ENCODE peak calls at places on chromosomes 1 and 21, in five cellular contexts. D is K562, Y is GM12878, M is HCT116, B is HepG2. R is an unnamed sample.

GRCh38 chr1:81377406-81377805 is 423.3 kb upstream of the ADGRL2 start:
- DNase-seq in D (no peak), Y (no peak), M (no peak), B (no peak), R (no peak)

GRCh38 chr21:31905444-31906400 is 32.9 kb downstream of the HUNK start:
- DNase-seq in D (no peak), Y (no peak), M (no peak), B (no peak), R (no peak)

GRCh38 chr1:92973203-92973907 is 12.1 kb upstream of the DIPK1A start:
- DNase-seq in D (peak; percentile 33), Y (no peak), M (no peak), B (no peak), R (no peak)

GRCh38 chr1:19770436-19771190 is 29.1 kb downstream of the TMCO4 start:
- DNase-seq in D (no peak), Y (no peak), M (no peak), B (no peak), R (no peak)

GRCh38 chr1:27292111-27292510 is 29.9 kb upstream of the TMEM222 start:
- DNase-seq in D (no peak), Y (no peak), M (peak; percentile 6), B (no peak), R (no peak)

GRCh38 chr1:162357681-162358266 is 18.9 kb downstream of the SPATA46 start:
- DNase-seq in D (peak; percentile 84), Y (no peak), M (peak; percentile 18), B (peak; percentile 30), R (no peak)

GRCh38 chr1:23421752-23422312 is 2.7 kb downstream of the TCEA3 start:
- DNase-seq in D (peak; percentile 41), Y (no peak), M (no peak), B (peak; percentile 51), R (no peak)

GRCh38 chr1:52296345-52296744 is 69.7 kb downstream of the CC2D1B start:
- DNase-seq in D (peak; percentile 66), Y (peak; percentile 7), M (peak; percentile 31), B (peak; percentile 66), R (no peak)

GRCh38 chr1:27536767-27537166 is 46.8 kb upstream of the WASF2 start:
- DNase-seq in D (no peak), Y (no peak), M (no peak), B (no peak), R (no peak)

GRCh38 chr1:30757196-30757949 is at the start of gene LAPTM5:
- DNase-seq in D (no peak), Y (no peak), M (no peak), B (no peak), R (no peak)

GRCh38 chr1:234279021-234279420 is 94.2 kb upstream of the COA6 start:
- DNase-seq in D (no peak), Y (no peak), M (no peak), B (no peak), R (no peak)

GRCh38 chr1:113389953-113390834 is at the start of gene MAGI3:
- DNase-seq in D (peak; percentile 98), Y (peak; percentile 68), M (peak; percentile 93), B (peak; percentile 96), R (peak; percentile 94)

GRCh38 chr1:187655163-187655562 is 826.4 kb downstream of the PLA2G4A start:
- DNase-seq in D (no peak), Y (no peak), M (no peak), B (no peak), R (no peak)

GRCh38 chr1:84800090-84801073 is 92.6 kb downstream of the LPAR3 start:
- DNase-seq in D (no peak), Y (no peak), M (no peak), B (no peak), R (no peak)

GRCh38 chr1:16617101-16617727 is 3.9 kb upstream of the NBPF1 start:
- DNase-seq in D (no peak), Y (no peak), M (no peak), B (no peak), R (no peak)

GRCh38 chr1:44030606-44031050 is 634 bp downstream of the SLC6A9 start:
- DNase-seq in D (peak; percentile 71), Y (no peak), M (no peak), B (peak; percentile 34), R (no peak)

GRCh38 chr1:154430903-154431302 is 25.8 kb downstream of the IL6R start:
- DNase-seq in D (peak; percentile 55), Y (no peak), M (no peak), B (no peak), R (no peak)

GRCh38 chr1:154434346-154435075 is 29.4 kb downstream of the IL6R start:
- DNase-seq in D (peak; percentile 30), Y (no peak), M (no peak), B (no peak), R (no peak)

GRCh38 chr1:154435801-154436200 is 30.7 kb downstream of the IL6R start:
- DNase-seq in D (no peak), Y (no peak), M (no peak), B (no peak), R (no peak)

GRCh38 chr1:154431586-154432373 is 26.6 kb downstream of the IL6R start:
- DNase-seq in D (peak; percentile 57), Y (no peak), M (no peak), B (no peak), R (no peak)

DNA sequence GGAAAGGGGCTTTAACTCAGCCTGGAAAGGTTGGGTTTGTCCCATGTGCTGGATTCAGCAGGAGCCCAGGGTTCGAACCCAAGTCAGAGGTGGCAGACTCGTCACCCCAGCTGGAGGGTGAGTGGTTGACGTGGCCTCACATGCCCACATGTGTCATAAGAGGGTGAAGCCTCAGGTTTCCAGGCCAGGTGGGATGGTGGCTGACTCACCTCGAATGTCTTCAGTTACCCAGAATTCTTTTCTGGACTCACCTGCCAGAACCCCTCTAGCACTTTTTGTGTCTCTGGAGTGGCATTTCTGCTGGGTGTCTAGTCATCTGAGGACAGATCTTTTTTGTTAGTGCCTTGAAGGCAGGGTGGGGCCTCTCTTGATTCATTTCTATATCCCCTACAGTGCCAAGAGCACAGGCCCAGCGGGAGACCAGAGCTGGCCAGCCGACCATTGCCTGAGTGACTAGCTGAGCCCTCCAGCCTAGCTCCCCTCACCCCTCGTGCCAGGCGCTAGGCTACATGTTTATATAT is 28.1 kb downstream of the IL6R start:
- DNase-seq in D (no peak), Y (no peak), M (peak; percentile 82), B (no peak), R (no peak)
- H3K27ac ChIP-seq in D (no peak overlapping the region), Y (no peak overlapping the region), M (peak overlapping the region; percentile 69), B (no peak overlapping the region), R (no peak overlapping the region)

GRCh38 chr1:5745776-5746610 is 246.2 kb downstream of the NPHP4 start:
- DNase-seq in D (peak; percentile 81), Y (no peak), M (peak; percentile 54), B (peak; percentile 52), R (peak; percentile 92)
- TF ChIP-seq SP1 in D (no peak), Y (no peak), M (no peak), B (no peak), R (no peak)

DNA sequence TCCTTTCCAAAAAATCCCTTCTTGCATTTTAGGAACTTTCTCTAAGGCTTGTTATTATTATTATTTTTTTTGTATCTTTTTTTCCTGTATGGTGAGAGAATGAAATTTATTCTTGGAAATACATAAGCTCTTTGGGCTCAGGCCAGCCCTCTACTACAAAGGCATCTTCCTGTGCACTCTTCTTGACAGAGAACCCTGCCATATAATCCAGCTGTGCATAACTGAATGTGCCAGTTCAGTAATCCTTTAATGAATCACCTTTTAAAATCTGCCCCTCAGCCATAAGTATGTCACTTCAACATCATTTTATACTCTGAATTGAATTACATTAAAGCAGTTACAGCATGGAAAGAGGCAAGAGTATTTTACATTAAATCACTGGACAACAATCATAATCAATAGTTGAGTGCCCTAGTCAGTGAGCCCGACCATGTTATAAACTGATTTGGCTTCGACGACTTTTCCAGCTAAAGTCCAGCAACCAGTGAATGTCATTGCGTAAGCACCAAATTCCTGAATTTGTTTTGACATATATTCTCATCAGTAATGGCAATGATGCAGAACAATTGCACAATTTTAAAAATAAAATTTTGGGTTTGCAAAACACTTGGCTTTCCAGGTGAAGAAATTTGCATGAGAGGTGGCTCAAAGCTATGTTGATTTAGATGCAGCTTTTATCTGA is 59.2 kb upstream of the KCNK2 start:
- DNase-seq in D (no peak), Y (no peak), M (no peak), B (no peak), R (no peak)
- H3K27ac ChIP-seq in D (no peak overlapping the region), Y (no peak overlapping the region), M (no peak overlapping the region), B (no peak overlapping the region), R (no peak overlapping the region)

DNA sequence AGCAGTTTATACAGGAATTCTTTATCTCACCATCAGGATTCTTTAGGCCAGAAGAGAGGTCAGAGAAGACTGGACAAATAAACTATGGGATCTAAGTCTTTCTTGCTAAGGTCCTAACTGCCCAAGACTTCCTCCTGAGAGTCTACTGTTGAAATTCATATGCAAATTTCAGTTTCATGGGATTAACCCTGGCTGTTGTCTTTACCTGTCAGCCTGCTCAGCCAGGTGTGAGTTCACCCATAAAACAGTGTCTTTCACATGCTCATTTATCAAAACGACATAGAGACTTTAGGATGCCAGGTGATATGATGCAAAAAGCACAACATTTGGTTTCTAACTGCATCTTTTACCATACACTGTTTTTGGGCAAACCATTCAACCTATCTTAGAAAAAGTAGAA is 211.0 kb downstream of the PDE4B start:
- DNase-seq in D (no peak), Y (no peak), M (no peak), B (no peak), R (no peak)
- TF ChIP-seq SP1 in D (no peak), Y (no peak), M (no peak), B (no peak), R (no peak)

GRCh38 chr1:109879881-109880525 is 30.6 kb upstream of the CSF1 start:
- DNase-seq in D (no peak), Y (no peak), M (no peak), B (no peak), R (no peak)

GRCh38 chr1:109883248-109883955 is 27.2 kb upstream of the CSF1 start:
- DNase-seq in D (no peak), Y (no peak), M (no peak), B (peak; percentile 32), R (no peak)

GRCh38 chr1:109882288-109883245 is 28.1 kb upstream of the CSF1 start:
- DNase-seq in D (peak; percentile 84), Y (no peak), M (no peak), B (peak; percentile 87), R (no peak)

GRCh38 chr1:109880961-109881894 is 29.4 kb upstream of the CSF1 start:
- DNase-seq in D (peak; percentile 87), Y (no peak), M (no peak), B (no peak), R (no peak)

DNA sequence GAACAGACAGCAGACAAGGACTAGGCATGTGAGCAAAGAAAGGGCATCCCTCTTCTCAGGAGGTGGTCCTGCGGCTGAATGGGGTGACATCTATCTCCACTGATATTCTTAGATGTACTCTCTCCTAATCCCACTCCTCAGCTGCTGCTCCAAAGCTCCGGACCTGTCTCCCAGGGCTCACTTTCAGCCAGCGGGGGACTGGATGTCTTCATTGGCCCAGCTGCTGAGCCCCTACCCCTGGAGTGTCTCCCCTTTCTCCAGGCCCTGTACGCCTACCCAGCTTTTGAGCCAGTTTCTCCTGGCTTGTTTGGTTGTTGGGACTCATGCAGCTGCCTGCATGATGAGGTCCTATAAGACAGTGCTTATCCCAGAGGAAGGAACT is 28.8 kb upstream of the CSF1 start:
- DNase-seq in D (no peak), Y (no peak), M (no peak), B (no peak), R (no peak)
- H3K27ac ChIP-seq in D (no peak overlapping the region), Y (no peak overlapping the region), M (no peak overlapping the region), B (no peak overlapping the region), R (no peak overlapping the region)